ENCODE peak calls at places on chromosomes 13 and 19, in ten cellular contexts. T is OCI-LY7, J is uterus, W is astrocyte, Q is heart left ventricle, M is Peyer's patch, Z is cardiac muscle cell, S is GM23248, H is thyroid gland, I is H1. X is an unnamed sample.

GRCh38 chr13:45162821-45163220 is 38.0 kb downstream of the KCTD4 start:
- DNase-seq in T (no peak), J (no peak), W (peak; percentile 90), Q (no peak), M (no peak), Z (no peak), S (peak; percentile 93), H (no peak), I (no peak), X (no peak)

GRCh38 chr19:10292206-10292788 is 2.5 kb downstream of the ICAM5 start:
- DNase-seq in T (peak; percentile 81), J (peak; percentile 53), W (no peak), Q (peak; percentile 92), M (peak; percentile 76), Z (peak; percentile 95), S (peak; percentile 91), H (peak; percentile 59), I (peak; percentile 82), X (peak; percentile 85)

GRCh38 chr19:3521104-3521445 is 15.0 kb downstream of the FZR1 start:
- DNase-seq in T (no peak), J (no peak), W (no peak), Q (no peak), M (no peak), Z (no peak), S (no peak), H (no peak), I (no peak), X (no peak)

GRCh38 chr13:80524447-80525215 is 183.7 kb upstream of the SPRY2 start:
- DNase-seq in T (no peak), J (no peak), W (peak; percentile 6), Q (no peak), M (no peak), Z (no peak), S (no peak), H (no peak), I (no peak), X (no peak)

GRCh38 chr19:34269489-34269888 is 15.1 kb downstream of the GARRE1 start:
- DNase-seq in T (peak; percentile 50), J (no peak), W (no peak), Q (no peak), M (no peak), Z (no peak), S (no peak), H (peak; percentile 57), I (no peak), X (no peak)

GRCh38 chr19:44582581-44583265 is 30.6 kb upstream of the IGSF23 start:
- DNase-seq in T (peak; percentile 6), J (no peak), W (no peak), Q (no peak), M (no peak), Z (peak; percentile 41), S (peak; percentile 61), H (peak; percentile 8), I (peak; percentile 50), X (no peak)

GRCh38 chr19:48441360-48442050 is 4.3 kb upstream of the GRWD1 start:
- DNase-seq in T (no peak), J (no peak), W (no peak), Q (no peak), M (no peak), Z (no peak), S (no peak), H (no peak), I (no peak), X (no peak)

GRCh38 chr13:87498681-87499080 is 172.5 kb upstream of the SLITRK5 start:
- DNase-seq in T (peak; percentile 16), J (no peak), W (peak; percentile 13), Q (no peak), M (no peak), Z (peak; percentile 70), S (peak; percentile 20), H (peak; percentile 52), I (no peak), X (no peak)

GRCh38 chr13:82827704-82828103 is 1054.6 kb downstream of the SLITRK1 start:
- DNase-seq in T (no peak), J (no peak), W (no peak), Q (no peak), M (no peak), Z (no peak), S (no peak), H (no peak), I (no peak), X (no peak)

GRCh38 chr13:20249913-20250312 is 17.8 kb upstream of the GJB6 start:
- DNase-seq in T (no peak), J (no peak), W (no peak), Q (no peak), M (no peak), Z (no peak), S (no peak), H (no peak), I (no peak), X (no peak)

GRCh38 chr13:20258208-20258962 is 26.3 kb upstream of the GJB6 start:
- DNase-seq in T (no peak), J (no peak), W (no peak), Q (no peak), M (no peak), Z (no peak), S (peak; percentile 35), H (peak; percentile 95), I (no peak), X (no peak)

GRCh38 chr13:20258963-20259288 is 26.8 kb upstream of the GJB6 start:
- DNase-seq in T (no peak), J (no peak), W (no peak), Q (no peak), M (no peak), Z (no peak), S (no peak), H (peak; percentile 82), I (no peak), X (no peak)

DNA sequence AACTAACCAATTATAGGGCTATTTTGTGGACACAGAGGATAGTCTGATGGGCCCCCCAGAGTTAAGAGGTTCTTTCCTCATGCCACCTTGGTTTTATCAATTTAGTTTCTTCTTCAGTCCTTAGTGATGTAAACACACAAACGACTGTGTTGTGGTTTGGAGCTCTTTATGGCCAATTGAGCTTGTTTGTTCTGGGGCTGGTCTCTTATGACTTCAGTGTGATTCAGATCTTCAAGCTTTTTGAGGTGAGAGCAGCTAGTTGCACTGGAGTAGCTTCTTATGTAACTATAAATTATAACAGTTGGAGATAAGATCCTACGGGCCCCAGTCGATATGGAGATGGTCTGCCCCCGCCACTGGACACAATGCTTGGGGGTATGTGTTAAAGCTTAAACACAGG is 22.0 kb upstream of the GJB6 start:
- DNase-seq in T (no peak), J (no peak), W (no peak), Q (no peak), M (no peak), Z (no peak), S (no peak), H (no peak), I (no peak), X (no peak)
- H3K4me1 ChIP-seq in T (no peaks in the 10 kb centered on the region), J (no peaks in the 10 kb centered on the region), W (no peaks in the 10 kb centered on the region), Q (no peaks in the 10 kb centered on the region), M (no peaks in the 10 kb centered on the region), Z (no peaks in the 10 kb centered on the region), S (no peaks in the 10 kb centered on the region), H (peaks cover 5% of the 10 kb centered on the region), I (no peaks in the 10 kb centered on the region), X (no peaks in the 10 kb centered on the region)

DNA sequence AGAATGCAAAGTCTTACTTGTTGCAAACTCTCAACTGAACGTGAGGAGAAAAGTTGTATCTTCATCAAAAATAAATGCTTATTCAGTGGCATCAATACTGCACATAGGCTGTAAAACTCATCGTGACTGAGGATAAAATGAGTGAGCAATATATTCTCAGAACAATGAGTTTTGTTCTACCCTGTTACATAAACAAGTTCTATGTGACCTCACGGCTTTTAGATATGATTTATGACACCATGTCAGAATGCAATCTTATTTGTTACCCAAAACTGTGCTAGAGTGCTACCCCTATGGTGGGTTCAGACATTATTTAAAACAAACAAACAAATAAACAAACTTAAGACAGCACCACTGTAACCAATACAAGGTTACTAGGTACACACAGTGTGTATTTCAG is 55.4 kb downstream of the FOXO1 start:
- DNase-seq in T (no peak), J (no peak), W (no peak), Q (no peak), M (no peak), Z (no peak), S (no peak), H (no peak), I (no peak), X (no peak)
- H3K4me1 ChIP-seq in T (peaks cover 41% of the 10 kb centered on the region), J (peaks cover 6% of the 10 kb centered on the region), W (peaks cover 10% of the 10 kb centered on the region), Q (peaks cover 72% of the 10 kb centered on the region), M (no peaks in the 10 kb centered on the region), Z (peaks cover 33% of the 10 kb centered on the region), S (no peaks in the 10 kb centered on the region), H (peaks cover 26% of the 10 kb centered on the region), I (peaks cover 30% of the 10 kb centered on the region), X (peaks cover 93% of the 10 kb centered on the region)

GRCh38 chr13:33184530-33184929 is 101.0 kb downstream of the STARD13 start:
- DNase-seq in T (no peak), J (no peak), W (no peak), Q (no peak), M (no peak), Z (no peak), S (no peak), H (no peak), I (no peak), X (no peak)

GRCh38 chr13:33181264-33181663 is 104.3 kb downstream of the STARD13 start:
- DNase-seq in T (no peak), J (no peak), W (no peak), Q (no peak), M (no peak), Z (no peak), S (no peak), H (no peak), I (no peak), X (no peak)

GRCh38 chr13:33183431-33184130 is 102.0 kb downstream of the STARD13 start:
- DNase-seq in T (no peak), J (no peak), W (peak; percentile 88), Q (no peak), M (no peak), Z (no peak), S (peak; percentile 74), H (no peak), I (no peak), X (no peak)

GRCh38 chr13:33184131-33184485 is 101.4 kb downstream of the STARD13 start:
- DNase-seq in T (no peak), J (no peak), W (no peak), Q (no peak), M (no peak), Z (no peak), S (no peak), H (no peak), I (no peak), X (no peak)

DNA sequence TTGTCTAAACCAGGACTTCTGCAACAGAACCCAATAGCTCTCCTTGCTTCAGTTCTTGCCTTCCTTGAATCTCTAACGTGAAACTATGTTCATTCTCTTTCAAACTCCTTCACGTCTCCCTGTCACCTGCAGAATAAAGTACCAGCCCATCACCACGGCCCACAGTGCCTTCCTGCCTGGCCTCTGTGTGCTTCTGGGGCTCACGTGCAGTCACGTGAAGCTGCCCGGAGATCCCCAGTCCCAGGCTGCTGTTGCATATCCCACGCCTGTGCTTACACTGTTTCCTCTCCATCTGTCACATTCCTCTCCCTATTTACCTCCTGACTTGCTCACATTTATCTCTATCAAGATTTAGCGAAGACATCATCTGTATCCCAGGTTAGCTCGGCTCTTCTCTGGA is 102.8 kb downstream of the STARD13 start:
- DNase-seq in T (no peak), J (no peak), W (no peak), Q (no peak), M (no peak), Z (no peak), S (no peak), H (no peak), I (no peak), X (no peak)
- H3K4me1 ChIP-seq in T (no peaks in the 10 kb centered on the region), J (peaks cover 4% of the 10 kb centered on the region), W (peaks cover 46% of the 10 kb centered on the region), Q (peaks cover 84% of the 10 kb centered on the region), M (no peaks in the 10 kb centered on the region), Z (peaks cover 16% of the 10 kb centered on the region), S (peaks cover 36% of the 10 kb centered on the region), H (peaks cover 15% of the 10 kb centered on the region), I (peaks cover 4% of the 10 kb centered on the region), X (peaks cover 12% of the 10 kb centered on the region)

GRCh38 chr13:110305001-110305400 is 2.0 kb downstream of the COL4A1 start:
- DNase-seq in T (no peak), J (no peak), W (no peak), Q (no peak), M (no peak), Z (no peak), S (no peak), H (no peak), I (no peak), X (no peak)
- H3K4me1 ChIP-seq in T (no peaks in the 10 kb centered on the region), J (no peaks in the 10 kb centered on the region), W (peaks cover 53% of the 10 kb centered on the region), Q (peaks cover 69% of the 10 kb centered on the region), M (no peaks in the 10 kb centered on the region), Z (peaks cover 16% of the 10 kb centered on the region), S (peaks cover 54% of the 10 kb centered on the region), H (peaks cover 40% of the 10 kb centered on the region), I (peaks cover 9% of the 10 kb centered on the region), X (peaks cover 14% of the 10 kb centered on the region)